ENCODE peak calls at places on chromosome 4, in ten cellular contexts. B is stomach, V is suprapubic skin, Z is HepG2, K is transverse colon, H is K562, J is esophagus muscularis mucosa, M is GM12891, R is breast epithelium, N is GM12892. D is an unnamed sample.

GRCh38 chr4:89294583-89295244 is 12.9 kb downstream of the GPRIN3 start:
- DNase-seq in B (no peak), V (no peak), Z (no peak), K (no peak), H (no peak), J (no peak), M (no peak), R (no peak), N (no peak), D (no peak)

GRCh38 chr4:3469386-3470243 is 6.5 kb downstream of the DOK7 start:
- DNase-seq in B (peak), V (no peak), Z (no peak), K (no peak), H (no peak), J (no peak), M (no peak), R (no peak), N (no peak), D (no peak)

GRCh38 chr4:2817701-2818350 is 24.9 kb downstream of the SH3BP2 start:
- DNase-seq in B (no peak), V (no peak), Z (no peak), K (peak), H (no peak), J (no peak), M (peak), R (no peak), N (peak), D (no peak)

GRCh38 chr4:98343640-98344039 is 82.5 kb downstream of the RAP1GDS1 start:
- DNase-seq in B (no peak), V (no peak), Z (no peak), K (no peak), H (no peak), J (no peak), M (no peak), R (no peak), N (no peak), D (no peak)

GRCh38 chr4:56860781-56861180 is 39.3 kb upstream of the SPINK2 start:
- DNase-seq in B (no peak), V (no peak), Z (no peak), K (no peak), H (no peak), J (no peak), M (no peak), R (no peak), N (no peak), D (no peak)

GRCh38 chr4:11805837-11806236 is 377.1 kb upstream of the HS3ST1 start:
- DNase-seq in B (no peak), V (no peak), Z (no peak), K (no peak), H (no peak), J (no peak), M (no peak), R (no peak), N (no peak), D (peak)

GRCh38 chr4:153143527-153144348 is 60.5 kb upstream of the TRIM2 start:
- DNase-seq in B (peak), V (no peak), Z (no peak), K (peak), H (peak), J (no peak), M (no peak), R (no peak), N (no peak), D (no peak)

GRCh38 chr4:174107749-174108354 is 175.6 kb downstream of the FBXO8 start:
- DNase-seq in B (no peak), V (no peak), Z (no peak), K (no peak), H (no peak), J (no peak), M (no peak), R (no peak), N (no peak), D (no peak)

GRCh38 chr4:14990484-14990883 is 11.8 kb upstream of the CPEB2 start:
- DNase-seq in B (no peak), V (no peak), Z (no peak), K (no peak), H (no peak), J (no peak), M (no peak), R (no peak), N (no peak), D (no peak)

GRCh38 chr4:25021206-25021605 is 9.5 kb downstream of the LGI2 start:
- DNase-seq in B (no peak), V (no peak), Z (peak), K (no peak), H (no peak), J (no peak), M (no peak), R (no peak), N (no peak), D (no peak)

GRCh38 chr4:24473309-24473721 is 111.0 kb downstream of the DHX15 start:
- DNase-seq in B (no peak), V (no peak), Z (no peak), K (peak), H (no peak), J (no peak), M (no peak), R (no peak), N (no peak), D (peak)

GRCh38 chr4:130257271-130257670 is 1161.3 kb downstream of the C4orf33 start:
- DNase-seq in B (no peak), V (no peak), Z (no peak), K (no peak), H (no peak), J (no peak), M (no peak), R (no peak), N (no peak), D (no peak)

GRCh38 chr4:28948501-28948900 is 1771.7 kb upstream of the PCDH7 start:
- DNase-seq in B (no peak), V (no peak), Z (no peak), K (no peak), H (no peak), J (no peak), M (no peak), R (no peak), N (no peak), D (no peak)

GRCh38 chr4:77566148-77566547 is 39.5 kb upstream of the CXCL13 start:
- DNase-seq in B (no peak), V (no peak), Z (no peak), K (no peak), H (no peak), J (no peak), M (no peak), R (no peak), N (no peak), D (no peak)
- TF ChIP-seq POLR2A in B (no peak), V (no peak), Z (no peak), K (no peak), H (no peak), J (no peak), M (no peak), R (no peak), N (no peak), D (no peak)

GRCh38 chr4:7570156-7570778 is 135.5 kb upstream of the PSAPL1 start:
- DNase-seq in B (no peak), V (no peak), Z (no peak), K (no peak), H (no peak), J (no peak), M (no peak), R (no peak), N (no peak), D (no peak)

GRCh38 chr4:7573692-7574091 is 139.0 kb upstream of the PSAPL1 start:
- DNase-seq in B (no peak), V (no peak), Z (no peak), K (no peak), H (no peak), J (no peak), M (no peak), R (no peak), N (no peak), D (no peak)

GRCh38 chr4:7571001-7571400 is 136.3 kb upstream of the PSAPL1 start:
- DNase-seq in B (no peak), V (no peak), Z (no peak), K (no peak), H (no peak), J (no peak), M (no peak), R (no peak), N (no peak), D (no peak)

GRCh38 chr4:7575426-7575825 is 140.7 kb upstream of the PSAPL1 start:
- DNase-seq in B (no peak), V (no peak), Z (no peak), K (no peak), H (no peak), J (no peak), M (no peak), R (no peak), N (no peak), D (no peak)

GRCh38 chr4:7571736-7572135 is 137.0 kb upstream of the PSAPL1 start:
- DNase-seq in B (no peak), V (no peak), Z (no peak), K (no peak), H (no peak), J (no peak), M (no peak), R (no peak), N (no peak), D (no peak)
- TF ChIP-seq POLR2AphosphoS5 in B (no peak), V (no peak), Z (no peak), K (no peak), H (no peak), J (no peak), M (no peak), R (no peak), N (no peak), D (no peak)

GRCh38 chr4:26857278-26858034 is 3.2 kb upstream of the STIM2 start:
- DNase-seq in B (peak), V (peak), Z (peak), K (peak), H (peak), J (peak), M (peak), R (peak), N (peak), D (peak)
- TF ChIP-seq POLR2A in B (no peak), V (peak), Z (no peak), K (peak), H (peak), J (no peak), M (peak), R (no peak), N (peak), D (peak)

DNA sequence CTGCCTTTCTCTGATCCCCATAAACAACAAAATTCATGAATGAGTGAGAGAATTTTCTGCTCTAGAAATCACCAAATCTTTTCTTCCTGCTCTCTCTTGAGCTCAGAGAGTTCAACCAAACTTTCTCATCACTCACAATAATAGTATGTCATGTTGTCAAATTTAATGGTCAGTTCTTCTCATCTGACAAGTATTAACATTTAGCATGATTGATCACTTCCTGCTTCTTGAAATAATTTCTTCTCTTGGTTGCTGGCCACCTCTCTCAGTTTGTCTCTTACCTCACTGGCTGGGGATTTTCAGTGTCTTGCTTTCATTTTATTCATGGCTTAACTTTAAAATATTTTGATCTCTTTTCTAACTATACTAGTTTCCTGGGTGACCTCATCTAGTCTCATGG is 25.5 kb upstream of the FGF5 start:
- DNase-seq in B (no peak), V (no peak), Z (no peak), K (no peak), H (no peak), J (no peak), M (no peak), R (no peak), N (no peak), D (no peak)
- TF ChIP-seq POLR2AphosphoS5 in B (no peak), V (no peak), Z (no peak), K (no peak), H (no peak), J (no peak), M (no peak), R (no peak), N (no peak), D (no peak)

GRCh38 chr4:133151681-133152329 is 2.7 kb downstream of the PCDH10 start:
- DNase-seq in B (no peak), V (no peak), Z (no peak), K (no peak), H (no peak), J (no peak), M (no peak), R (no peak), N (no peak), D (no peak)
- TF ChIP-seq POLR2A in B (no peak), V (no peak), Z (no peak), K (no peak), H (no peak), J (no peak), M (no peak), R (no peak), N (no peak), D (no peak)

D was measured in prostate gland.